ENCODE peak calls at places on chromosomes 7 and 10, in eight cellular contexts. J, B, F, M, G, A, Z and V are unnamed samples. For H3K4me1, the result is how much of the 10 kb centered on the place peaks cover.

GRCh38 chr10:114024876-114025609 is 18.6 kb upstream of the ADRB1 start:
- DNase-seq in J (no peak), B (no peak), F (peak), M (no peak), G (no peak), A (no peak), Z (no peak), V (no peak)

GRCh38 chr7:81632418-81632817 is 137.4 kb downstream of the HGF start:
- DNase-seq in J (no peak), B (no peak), F (peak), M (no peak), G (no peak), A (no peak), Z (peak), V (no peak)

GRCh38 chr7:37297546-37297945 is 151.1 kb downstream of the ELMO1 start:
- DNase-seq in J (no peak), B (no peak), F (no peak), M (no peak), G (no peak), A (no peak), Z (no peak), V (no peak)

GRCh38 chr7:1679326-1679965 is 9.4 kb downstream of the ELFN1 start:
- DNase-seq in J (no peak), B (no peak), F (no peak), M (peak), G (no peak), A (peak), Z (no peak), V (peak)

GRCh38 chr10:79434223-79434687 is 11.2 kb downstream of the ZCCHC24 start:
- DNase-seq in J (no peak), B (no peak), F (no peak), M (no peak), G (no peak), A (peak), Z (peak), V (no peak)

GRCh38 chr10:10687751-10688150 is 329.9 kb upstream of the CELF2 start:
- DNase-seq in J (no peak), B (no peak), F (no peak), M (no peak), G (no peak), A (no peak), Z (no peak), V (no peak)

GRCh38 chr7:101162551-101163280 is 2.7 kb downstream of the VGF start:
- DNase-seq in J (peak), B (no peak), F (peak), M (no peak), G (no peak), A (no peak), Z (peak), V (no peak)

GRCh38 chr10:85175635-85176034 is 847.2 kb downstream of the CCSER2 start:
- DNase-seq in J (no peak), B (no peak), F (no peak), M (no peak), G (no peak), A (no peak), Z (no peak), V (no peak)

GRCh38 chr10:51073461-51074237 is 638 bp upstream of the PRKG1 start:
- DNase-seq in J (peak), B (peak), F (no peak), M (peak), G (no peak), A (no peak), Z (peak), V (no peak)

GRCh38 chr7:138935438-138936079 is 45.6 kb downstream of the KIAA1549 start:
- DNase-seq in J (no peak), B (peak), F (peak), M (no peak), G (peak), A (no peak), Z (peak), V (no peak)

GRCh38 chr7:100013328-100013676 is 2.1 kb upstream of the ZKSCAN1 start:
- DNase-seq in J (no peak), B (no peak), F (no peak), M (no peak), G (no peak), A (no peak), Z (peak), V (no peak)

GRCh38 chr10:25786181-25786580 is 147.8 kb upstream of the MYO3A start:
- DNase-seq in J (no peak), B (no peak), F (no peak), M (no peak), G (no peak), A (no peak), Z (no peak), V (no peak)

GRCh38 chr7:104903044-104903443 is 111.0 kb upstream of the KMT2E start:
- DNase-seq in J (no peak), B (no peak), F (no peak), M (no peak), G (no peak), A (no peak), Z (no peak), V (no peak)

GRCh38 chr7:6705959-6706665 is 635 bp downstream of the ZNF12 start:
- DNase-seq in J (peak), B (peak), F (peak), M (peak), G (peak), A (peak), Z (no peak), V (peak)

GRCh38 chr10:33353853-33354252 is 19.4 kb upstream of the NRP1 start:
- DNase-seq in J (no peak), B (no peak), F (no peak), M (no peak), G (no peak), A (no peak), Z (peak), V (no peak)

GRCh38 chr7:103391976-103392375 is 44.5 kb downstream of the PSMC2 start:
- DNase-seq in J (no peak), B (no peak), F (no peak), M (no peak), G (no peak), A (no peak), Z (peak), V (no peak)

GRCh38 chr7:80622531-80622930 is 15.9 kb upstream of the CD36 start:
- DNase-seq in J (no peak), B (no peak), F (no peak), M (no peak), G (no peak), A (no peak), Z (peak), V (no peak)

GRCh38 chr7:108716783-108717182 is 147.1 kb downstream of the DNAJB9 start:
- DNase-seq in J (no peak), B (no peak), F (no peak), M (no peak), G (no peak), A (no peak), Z (peak), V (no peak)

GRCh38 chr10:100728928-100729876 is 16.2 kb upstream of the PAX2 start:
- DNase-seq in J (no peak), B (no peak), F (peak), M (peak), G (peak), A (no peak), Z (peak), V (no peak)

GRCh38 chr10:60385399-60385738 is 4.3 kb downstream of the ANK3 start:
- DNase-seq in J (no peak), B (no peak), F (no peak), M (no peak), G (no peak), A (no peak), Z (peak), V (no peak)

GRCh38 chr10:128927821-128928220 is 539.2 kb upstream of the MGMT start:
- DNase-seq in J (peak), B (peak), F (no peak), M (no peak), G (no peak), A (no peak), Z (no peak), V (no peak)

GRCh38 chr7:94336009-94336408 is 58.7 kb upstream of the COL1A2 start:
- DNase-seq in J (no peak), B (no peak), F (no peak), M (no peak), G (no peak), A (no peak), Z (no peak), V (no peak)

GRCh38 chr7:98872328-98872924 is 2.6 kb upstream of the TMEM130 start:
- DNase-seq in J (no peak), B (no peak), F (peak), M (no peak), G (peak), A (peak), Z (peak), V (no peak)

GRCh38 chr7:5344342-5344741 is 61.6 kb downstream of the SLC29A4 start:
- DNase-seq in J (no peak), B (no peak), F (no peak), M (no peak), G (no peak), A (no peak), Z (no peak), V (no peak)

GRCh38 chr7:104252409-104253134 is 44.8 kb upstream of the ORC5 start:
- DNase-seq in J (no peak), B (no peak), F (peak), M (no peak), G (peak), A (no peak), Z (peak), V (no peak)

GRCh38 chr10:71765907-71766716 is 7.2 kb downstream of the VSIR start:
- DNase-seq in J (peak), B (no peak), F (no peak), M (no peak), G (no peak), A (no peak), Z (no peak), V (no peak)

GRCh38 chr7:139059905-139060304 is 24.1 kb upstream of the ZC3HAV1L start:
- DNase-seq in J (no peak), B (no peak), F (no peak), M (no peak), G (no peak), A (no peak), Z (no peak), V (no peak)

GRCh38 chr10:76675951-76676587 is 961.5 kb downstream of the KCNMA1 start:
- DNase-seq in J (peak), B (peak), F (no peak), M (no peak), G (no peak), A (no peak), Z (peak), V (no peak)

GRCh38 chr10:114017873-114018272 is 25.8 kb upstream of the ADRB1 start:
- DNase-seq in J (no peak), B (no peak), F (no peak), M (no peak), G (no peak), A (no peak), Z (no peak), V (no peak)

GRCh38 chr10:73209705-73210104 is 37.4 kb downstream of the DNAJC9 start:
- DNase-seq in J (no peak), B (no peak), F (no peak), M (no peak), G (no peak), A (no peak), Z (peak), V (no peak)

GRCh38 chr10:62248465-62248864 is 20.2 kb downstream of the RTKN2 start:
- DNase-seq in J (no peak), B (no peak), F (peak), M (no peak), G (no peak), A (no peak), Z (peak), V (no peak)

GRCh38 chr7:149783386-149784250 is 10.2 kb upstream of the ZNF467 start:
- DNase-seq in J (peak), B (no peak), F (peak), M (no peak), G (no peak), A (no peak), Z (no peak), V (no peak)

GRCh38 chr7:2661096-2661449 is 26.9 kb upstream of the AMZ1 start:
- DNase-seq in J (peak), B (no peak), F (no peak), M (no peak), G (no peak), A (peak), Z (no peak), V (no peak)

GRCh38 chr10:127310932-127311331 is 114.5 kb upstream of the INSYN2A start:
- DNase-seq in J (no peak), B (no peak), F (no peak), M (no peak), G (no peak), A (no peak), Z (no peak), V (no peak)

GRCh38 chr10:114970515-114970914 is 32.5 kb downstream of the TRUB1 start:
- DNase-seq in J (no peak), B (no peak), F (peak), M (no peak), G (no peak), A (no peak), Z (no peak), V (no peak)

DNA sequence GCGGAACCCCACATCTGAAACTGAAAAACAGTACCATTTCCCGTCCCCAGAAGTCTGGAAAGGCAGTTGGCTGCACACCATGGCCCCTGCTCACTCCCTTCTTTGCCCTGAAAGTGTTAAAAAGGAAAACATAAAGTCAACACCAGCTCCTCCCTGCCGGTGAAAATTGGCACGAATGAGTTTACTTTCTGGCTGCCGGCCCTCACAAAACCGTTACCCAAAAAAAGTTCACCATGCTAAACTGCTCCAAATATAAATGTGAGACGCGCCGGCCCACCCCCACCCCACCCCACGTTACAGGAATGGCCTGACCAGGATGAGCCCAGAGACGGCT is 1.2 kb downstream of the DIP2C start:
- DNase-seq in J (no peak), B (no peak), F (no peak), M (no peak), G (no peak), A (no peak), Z (no peak), V (no peak)
- H3K4me1 ChIP-seq in J (under half), B (under half), F (under half), M (under half), G (under half), A (under half), Z (under half), V (under half)

DNA sequence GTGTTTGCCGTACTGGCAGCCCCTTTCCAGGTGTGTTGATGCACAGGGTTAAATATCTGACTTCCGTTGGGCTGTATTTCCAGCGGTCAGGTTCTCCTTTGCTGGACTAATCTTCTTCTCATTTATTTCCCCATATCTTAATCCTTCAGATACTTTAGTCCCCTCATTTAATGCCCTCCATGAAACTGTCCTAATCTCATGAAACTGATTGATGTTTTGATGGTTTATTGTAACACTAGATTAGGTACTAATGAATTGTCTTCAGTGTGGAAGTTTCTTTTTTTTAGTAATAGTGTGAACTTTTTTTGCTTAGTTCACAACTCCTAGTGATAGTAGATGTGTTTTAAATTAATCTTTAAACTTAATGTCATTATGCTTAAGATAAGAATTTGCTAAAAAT is 6.3 kb downstream of the CUL1 start:
- DNase-seq in J (no peak), B (no peak), F (no peak), M (no peak), G (no peak), A (no peak), Z (no peak), V (no peak)
- H3K4me1 ChIP-seq in J (under half), B (half or more), F (under half), M (half or more), G (half or more), A (under half), Z (under half), V (under half)

DNA sequence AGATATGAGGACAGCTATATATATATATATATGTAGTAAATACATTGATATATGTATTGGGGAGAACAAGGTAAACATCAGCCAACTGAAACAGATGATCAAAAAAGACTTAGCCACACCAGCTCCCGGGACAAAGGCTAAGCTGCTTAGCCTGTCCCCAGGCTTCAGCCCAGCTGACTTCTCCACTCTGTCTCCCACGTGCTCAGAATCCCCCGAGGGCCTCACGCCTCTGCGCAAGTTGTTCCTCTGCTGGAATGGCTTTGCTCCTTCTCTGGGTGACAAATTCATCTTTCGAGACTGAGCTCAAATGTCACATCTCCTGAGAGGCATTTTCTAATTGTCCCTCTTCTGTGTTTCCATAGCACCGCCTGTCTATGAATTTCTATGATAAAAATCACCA is 8.6 kb upstream of the INSIG1 start:
- DNase-seq in J (no peak), B (no peak), F (no peak), M (no peak), G (no peak), A (no peak), Z (no peak), V (no peak)
- H3K4me1 ChIP-seq in J (under half), B (under half), F (under half), M (under half), G (under half), A (under half), Z (under half), V (under half)

DNA sequence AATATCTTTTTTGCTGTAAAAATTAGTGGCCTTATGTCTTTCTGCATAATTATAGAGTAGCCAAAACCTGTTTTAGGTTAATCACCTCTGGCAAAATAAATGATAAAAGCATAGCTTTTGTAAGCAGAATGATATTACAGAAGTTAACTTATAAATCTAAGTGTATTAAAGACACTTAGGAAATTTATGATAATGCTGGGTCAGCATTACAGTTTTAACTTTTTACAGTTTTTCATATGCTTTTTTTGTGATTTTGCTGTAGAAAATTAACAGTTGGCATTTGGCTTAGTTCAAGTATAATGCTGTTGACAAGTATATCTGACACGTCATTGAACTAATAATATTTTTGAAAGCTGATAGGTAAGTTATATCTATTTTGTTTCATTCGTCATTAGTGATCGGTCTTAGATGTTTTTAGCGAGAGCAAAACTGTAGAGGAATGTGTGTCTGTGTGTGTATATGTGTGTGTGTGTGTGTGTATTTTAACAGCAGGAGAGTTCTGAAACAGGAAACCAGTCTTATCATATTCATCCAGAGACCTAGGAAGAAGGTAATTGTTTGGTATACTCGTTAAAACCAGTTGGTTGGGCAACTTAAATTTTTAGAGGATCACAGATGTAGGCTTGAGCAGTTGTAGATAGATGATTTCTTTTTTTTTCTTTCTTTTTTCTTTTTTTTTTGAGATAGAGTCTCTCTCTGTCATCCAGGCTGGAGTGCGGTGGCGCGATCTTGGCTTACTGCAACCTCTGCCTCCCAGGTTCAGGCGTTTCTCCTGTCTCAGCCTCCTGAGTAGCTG is 15.4 kb downstream of the PTEN start:
- DNase-seq in J (peak), B (no peak), F (peak), M (no peak), G (no peak), A (no peak), Z (no peak), V (no peak)
- H3K4me1 ChIP-seq in J (under half), B (half or more), F (under half), M (under half), G (under half), A (under half), Z (under half), V (under half)

DNA sequence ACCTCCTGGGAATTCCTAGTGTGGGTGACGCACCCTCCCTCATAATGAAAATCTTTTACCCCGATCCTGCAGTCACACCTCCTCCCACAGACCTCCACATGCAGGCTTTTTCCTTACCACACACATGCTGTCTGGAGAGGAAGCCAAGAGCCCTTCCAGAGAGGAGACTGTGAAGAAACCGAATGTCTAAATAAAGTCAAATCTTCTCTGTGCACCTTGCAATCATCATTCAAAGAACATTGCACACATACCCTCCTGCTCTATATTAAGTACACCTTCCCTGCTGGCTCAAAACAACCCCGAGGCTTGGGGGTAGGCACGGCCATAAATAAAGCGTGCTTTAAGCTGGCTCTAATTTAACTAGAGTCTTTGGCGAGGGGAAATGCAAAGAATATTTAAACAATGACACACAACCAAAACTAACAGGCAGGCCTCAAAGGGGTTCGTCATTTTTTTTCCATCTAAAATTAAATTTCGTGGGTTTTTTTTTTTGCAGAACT is 34.9 kb downstream of the CALML3 start:
- DNase-seq in J (no peak), B (no peak), F (peak), M (peak), G (peak), A (peak), Z (peak), V (no peak)
- H3K4me1 ChIP-seq in J (under half), B (under half), F (under half), M (half or more), G (under half), A (under half), Z (under half), V (under half)